ENCODE peak calls at places on chromosomes 2 and 18, in seven cellular contexts. L, T, Y, I, E, A and O are unnamed samples.
A peak's percentile ranks its signal among the peaks of the same experiment; 100 is the strongest.

GRCh38 chr18:3771121-3771971 is 321.4 kb downstream of the TGIF1 start:
- DNase-seq in Y (peak; percentile 93), A (peak; percentile 72), L (peak; percentile 90), I (peak; percentile 83), T (peak; percentile 62), E (no peak), O (peak; percentile 55)

GRCh38 chr2:84885111-84885510 is 4.2 kb upstream of the TRABD2A start:
- DNase-seq in E (no peak), Y (no peak), A (no peak), T (no peak), L (no peak), I (no peak), O (no peak)

GRCh38 chr2:138763971-138764370 is 16.2 kb downstream of the NXPH2 start:
- DNase-seq in I (no peak), T (no peak), A (no peak), E (no peak), Y (no peak), L (no peak), O (no peak)

GRCh38 chr2:213862407-213863076 is 548.3 kb upstream of the VWC2L start:
- DNase-seq in E (no peak), T (no peak), A (no peak), Y (no peak), L (no peak), I (no peak), O (no peak)

GRCh38 chr18:7234061-7234460 is 3.2 kb downstream of the LRRC30 start:
- DNase-seq in A (no peak), Y (no peak), T (no peak), E (no peak), L (no peak), I (no peak), O (peak; percentile 92)

GRCh38 chr2:1704606-1705556 is 39.4 kb downstream of the PXDN start:
- DNase-seq in I (no peak), T (no peak), E (no peak), A (no peak), L (no peak), Y (no peak), O (no peak)

GRCh38 chr2:232418466-232419244 is 12.0 kb downstream of the ALPG start:
- DNase-seq in I (no peak), E (peak; percentile 64), L (peak; percentile 57), T (no peak), A (no peak), Y (no peak), O (no peak)

GRCh38 chr2:59301466-59302402 is 1060.6 kb upstream of the FANCL start:
- DNase-seq in A (no peak), E (peak; percentile 59), L (peak; percentile 39), Y (peak; percentile 55), I (no peak), T (no peak), O (peak; percentile 12)

GRCh38 chr2:189406612-189407011 is 34.7 kb upstream of the WDR75 start:
- DNase-seq in E (no peak), L (no peak), Y (no peak), A (no peak), T (no peak), I (no peak), O (no peak)

GRCh38 chr2:176121377-176122111 is 975 bp upstream of the HOXD9 start:
- DNase-seq in A (no peak), E (no peak), Y (no peak), L (no peak), I (no peak), T (no peak), O (no peak)

GRCh38 chr2:233865838-233866237 is 2.3 kb downstream of the MSL3B start:
- DNase-seq in T (no peak), I (no peak), E (no peak), L (peak; percentile 32), A (no peak), Y (no peak), O (no peak)

GRCh38 chr18:10949655-10950054 is 199.7 kb downstream of the PIEZO2 start:
- DNase-seq in A (no peak), T (no peak), I (no peak), L (no peak), Y (no peak), E (no peak), O (no peak)

GRCh38 chr2:229270551-229271410 is at the start of gene PID1:
- DNase-seq in E (peak; percentile 49), T (no peak), A (no peak), L (peak; percentile 38), Y (no peak), I (no peak), O (no peak)

GRCh38 chr2:190052307-190052706 is 10.2 kb downstream of the MSTN start:
- DNase-seq in I (no peak), E (no peak), Y (no peak), A (no peak), L (no peak), T (no peak), O (no peak)

GRCh38 chr2:118221952-118222594 is 133.8 kb downstream of the INSIG2 start:
- DNase-seq in E (peak; percentile 58), L (no peak), Y (peak; percentile 55), T (no peak), I (no peak), A (no peak), O (peak; percentile 53)

GRCh38 chr18:63888473-63889190 is 1.1 kb downstream of the SERPINB2 start:
- DNase-seq in L (no peak), A (no peak), Y (no peak), E (no peak), I (no peak), T (no peak), O (no peak)

GRCh38 chr2:227802882-227803281 is 10.8 kb upstream of the CCL20 start:
- DNase-seq in I (no peak), L (no peak), T (no peak), A (no peak), Y (no peak), E (no peak), O (no peak)

GRCh38 chr2:73985318-73986084 is 791 bp downstream of the TET3 start:
- DNase-seq in L (no peak), I (peak; percentile 79), T (peak; percentile 44), Y (peak; percentile 70), E (no peak), A (peak; percentile 11), O (no peak)

GRCh38 chr2:45879406-45879805 is 227.9 kb downstream of the PRKCE start:
- DNase-seq in I (no peak), E (no peak), Y (no peak), A (no peak), L (no peak), T (no peak), O (no peak)

GRCh38 chr2:237909801-237910475 is 50.5 kb downstream of the RAMP1 start:
- DNase-seq in Y (no peak), T (no peak), E (no peak), L (no peak), I (no peak), A (no peak), O (no peak)

GRCh38 chr2:16861154-16861929 is 195.7 kb upstream of the CYRIA start:
- DNase-seq in T (no peak), E (no peak), Y (no peak), L (no peak), I (no peak), A (no peak), O (no peak)